ENCODE peak calls at places on chromosomes 1 and 21, in six cellular contexts. F is cardiac muscle cell, O is uterus, T is colonic mucosa, W is Peyer's patch, M is MM.1S. J is an unnamed sample. For H3K27me3, the result is how much of the 10 kb centered on the place peaks cover.

GRCh38 chr1:197399691-197400521 is 131.9 kb downstream of the CRB1 start:
- DNase-seq in F (peak), O (no peak), T (no peak), W (no peak), M (peak), J (no peak)

GRCh38 chr1:177800386-177801058 is 169.3 kb downstream of the SEC16B start:
- DNase-seq in F (no peak), O (no peak), T (no peak), W (no peak), M (peak), J (no peak)

GRCh38 chr21:45386728-45387371 is 18.1 kb upstream of the COL18A1 start:
- DNase-seq in F (peak), O (peak), T (no peak), W (peak), M (no peak), J (no peak)

GRCh38 chr1:81681570-81681969 is 119.2 kb upstream of the ADGRL2 start:
- DNase-seq in F (peak), O (no peak), T (no peak), W (no peak), M (peak), J (no peak)

GRCh38 chr1:42282867-42283583 is 52.0 kb downstream of the FOXJ3 start:
- DNase-seq in F (peak), O (no peak), T (no peak), W (no peak), M (no peak), J (no peak)

GRCh38 chr1:152086785-152087184 is 2.1 kb downstream of the TCHHL1 start:
- DNase-seq in F (no peak), O (no peak), T (no peak), W (no peak), M (no peak), J (no peak)

GRCh38 chr1:19645544-19646252 is 1.6 kb downstream of the NBL1 start:
- DNase-seq in F (no peak), O (no peak), T (peak), W (no peak), M (no peak), J (no peak)

GRCh38 chr1:164583835-164584539 is 25.0 kb downstream of the PBX1 start:
- DNase-seq in F (no peak), O (no peak), T (no peak), W (no peak), M (no peak), J (no peak)

GRCh38 chr1:201650608-201650933 is 111.6 kb downstream of the NAV1 start:
- DNase-seq in F (no peak), O (no peak), T (no peak), W (no peak), M (no peak), J (no peak)

GRCh38 chr1:178101266-178101630 is 7.3 kb downstream of the RASAL2 start:
- DNase-seq in F (no peak), O (no peak), T (no peak), W (no peak), M (no peak), J (no peak)

GRCh38 chr21:16588433-16588860 is 858.7 kb downstream of the USP25 start:
- DNase-seq in F (peak), O (peak), T (peak), W (peak), M (no peak), J (no peak)

GRCh38 chr1:47569681-47570470 is 132.0 kb downstream of the FOXD2 start:
- DNase-seq in F (peak), O (peak), T (peak), W (peak), M (no peak), J (no peak)

GRCh38 chr1:200118779-200119505 is 91.4 kb downstream of the NR5A2 start:
- DNase-seq in F (no peak), O (no peak), T (no peak), W (no peak), M (peak), J (no peak)

GRCh38 chr1:7582439-7582972 is 188.6 kb upstream of the VAMP3 start:
- DNase-seq in F (no peak), O (no peak), T (no peak), W (peak), M (no peak), J (no peak)

GRCh38 chr1:27666791-27667254 is 5.2 kb downstream of the IFI6 start:
- DNase-seq in F (no peak), O (no peak), T (no peak), W (no peak), M (no peak), J (no peak)

GRCh38 chr1:9881838-9882249 is 28.2 kb downstream of the CTNNBIP1 start:
- DNase-seq in F (peak), O (no peak), T (no peak), W (no peak), M (no peak), J (no peak)

GRCh38 chr21:34073749-34074282 is 438 bp downstream of the MRPS6 start:
- DNase-seq in F (no peak), O (no peak), T (peak), W (peak), M (peak), J (peak)

GRCh38 chr1:241639653-241640148 is 468 bp downstream of the CHML start:
- DNase-seq in F (peak), O (peak), T (peak), W (no peak), M (no peak), J (peak)

GRCh38 chr1:225923381-225923691 is 714 bp downstream of the PYCR2 start:
- DNase-seq in F (peak), O (no peak), T (peak), W (peak), M (no peak), J (no peak)

GRCh38 chr1:75725861-75726361 is 1.4 kb downstream of the ACADM start:
- DNase-seq in F (no peak), O (no peak), T (peak), W (peak), M (peak), J (no peak)

GRCh38 chr1:92211166-92211565 is 6.5 kb upstream of the C1orf146 start:
- DNase-seq in F (peak), O (no peak), T (no peak), W (no peak), M (no peak), J (no peak)

GRCh38 chr1:14113841-14114567 is 414.0 kb downstream of the PRDM2 start:
- DNase-seq in F (peak), O (no peak), T (peak), W (no peak), M (peak), J (no peak)

GRCh38 chr1:10494754-10495474 is 20.2 kb downstream of the PEX14 start:
- DNase-seq in F (peak), O (peak), T (peak), W (peak), M (peak), J (peak)

GRCh38 chr21:38766987-38767722 is 38.6 kb upstream of the ETS2 start:
- DNase-seq in F (no peak), O (no peak), T (peak), W (peak), M (peak), J (peak)

GRCh38 chr21:42063206-42063577 is 7.9 kb upstream of the UMODL1 start:
- DNase-seq in F (no peak), O (no peak), T (peak), W (no peak), M (peak), J (peak)

GRCh38 chr1:17877316-17877715 is 122.2 kb downstream of the ACTL8 start:
- DNase-seq in F (no peak), O (no peak), T (no peak), W (no peak), M (no peak), J (no peak)

GRCh38 chr1:177873238-177873637 is 96.6 kb downstream of the SEC16B start:
- DNase-seq in F (peak), O (no peak), T (no peak), W (no peak), M (no peak), J (no peak)

GRCh38 chr1:243507672-243508302 is 251.9 kb downstream of the SDCCAG8 start:
- DNase-seq in F (no peak), O (no peak), T (no peak), W (no peak), M (no peak), J (no peak)

GRCh38 chr1:97832490-97832889 is 88.3 kb downstream of the DPYD start:
- DNase-seq in F (peak), O (no peak), T (no peak), W (no peak), M (no peak), J (no peak)

GRCh38 chr1:70553192-70553956 is 142.3 kb downstream of the CTH start:
- DNase-seq in F (no peak), O (no peak), T (no peak), W (no peak), M (no peak), J (no peak)

GRCh38 chr1:200379431-200379755 is 30.4 kb downstream of the ZNF281 start:
- DNase-seq in F (peak), O (no peak), T (no peak), W (no peak), M (no peak), J (no peak)

GRCh38 chr1:12810691-12811408 is 19.7 kb downstream of the PRAMEF1 start:
- DNase-seq in F (peak), O (no peak), T (no peak), W (no peak), M (no peak), J (no peak)

GRCh38 chr1:192171123-192171522 is 12.9 kb downstream of the RGS18 start:
- DNase-seq in F (no peak), O (no peak), T (no peak), W (no peak), M (no peak), J (no peak)

GRCh38 chr1:6508876-6509602 is 17.6 kb upstream of the PLEKHG5 start:
- DNase-seq in F (no peak), O (no peak), T (no peak), W (no peak), M (no peak), J (no peak)

GRCh38 chr1:98086796-98087195 is 166.0 kb upstream of the DPYD start:
- DNase-seq in F (peak), O (no peak), T (no peak), W (no peak), M (no peak), J (no peak)

GRCh38 chr1:14881775-14882672 is 271.5 kb upstream of the TMEM51 start:
- DNase-seq in F (peak), O (no peak), T (no peak), W (no peak), M (peak), J (no peak)

GRCh38 chr1:87786861-87787548 is 458.3 kb downstream of the LMO4 start:
- DNase-seq in F (no peak), O (no peak), T (no peak), W (no peak), M (no peak), J (no peak)

GRCh38 chr1:156970017-156970416 is 49.6 kb downstream of the LRRC71 start:
- DNase-seq in F (peak), O (no peak), T (no peak), W (no peak), M (no peak), J (no peak)

DNA sequence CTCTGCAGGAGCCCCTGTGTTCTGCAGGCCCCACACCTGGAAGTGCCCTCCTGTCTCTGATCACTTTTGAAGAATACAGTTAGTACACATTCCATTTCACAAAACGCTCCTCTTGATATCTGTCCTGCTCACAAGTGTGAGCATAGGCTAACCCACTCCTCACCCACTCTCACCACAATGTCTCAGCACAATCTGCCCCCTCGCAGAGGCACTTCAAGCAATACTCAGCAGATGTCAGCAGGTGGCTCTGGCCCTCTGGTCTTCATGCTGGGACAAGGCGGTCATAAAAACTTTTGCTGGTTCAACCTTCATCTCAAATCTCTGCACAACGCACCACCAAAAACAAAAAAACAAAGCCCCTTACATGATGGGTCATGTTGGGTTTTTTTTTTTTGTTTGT is 671.2 kb downstream of the MATN1 start:
- DNase-seq in F (no peak), O (no peak), T (no peak), W (no peak), M (no peak), J (no peak)
- H3K27me3 ChIP-seq in F (under half), O (under half), T (under half), W (under half), M (half or more), J (under half)

GRCh38 chr1:25117233-25117823 is 115.0 kb downstream of the SYF2 start:
- DNase-seq in F (no peak), O (no peak), T (peak), W (peak), M (peak), J (no peak)
- TF ChIP-seq CTCF in F (no peak), O (no peak), T (peak), W (peak), M (peak), J (no peak)

GRCh38 chr1:208269338-208269666 is 25.1 kb upstream of the PLXNA2 start:
- DNase-seq in F (peak), O (no peak), T (no peak), W (no peak), M (no peak), J (no peak)
- H3K27me3 ChIP-seq in F (under half), O (under half), T (under half), W (under half), M (under half), J (under half)

DNA sequence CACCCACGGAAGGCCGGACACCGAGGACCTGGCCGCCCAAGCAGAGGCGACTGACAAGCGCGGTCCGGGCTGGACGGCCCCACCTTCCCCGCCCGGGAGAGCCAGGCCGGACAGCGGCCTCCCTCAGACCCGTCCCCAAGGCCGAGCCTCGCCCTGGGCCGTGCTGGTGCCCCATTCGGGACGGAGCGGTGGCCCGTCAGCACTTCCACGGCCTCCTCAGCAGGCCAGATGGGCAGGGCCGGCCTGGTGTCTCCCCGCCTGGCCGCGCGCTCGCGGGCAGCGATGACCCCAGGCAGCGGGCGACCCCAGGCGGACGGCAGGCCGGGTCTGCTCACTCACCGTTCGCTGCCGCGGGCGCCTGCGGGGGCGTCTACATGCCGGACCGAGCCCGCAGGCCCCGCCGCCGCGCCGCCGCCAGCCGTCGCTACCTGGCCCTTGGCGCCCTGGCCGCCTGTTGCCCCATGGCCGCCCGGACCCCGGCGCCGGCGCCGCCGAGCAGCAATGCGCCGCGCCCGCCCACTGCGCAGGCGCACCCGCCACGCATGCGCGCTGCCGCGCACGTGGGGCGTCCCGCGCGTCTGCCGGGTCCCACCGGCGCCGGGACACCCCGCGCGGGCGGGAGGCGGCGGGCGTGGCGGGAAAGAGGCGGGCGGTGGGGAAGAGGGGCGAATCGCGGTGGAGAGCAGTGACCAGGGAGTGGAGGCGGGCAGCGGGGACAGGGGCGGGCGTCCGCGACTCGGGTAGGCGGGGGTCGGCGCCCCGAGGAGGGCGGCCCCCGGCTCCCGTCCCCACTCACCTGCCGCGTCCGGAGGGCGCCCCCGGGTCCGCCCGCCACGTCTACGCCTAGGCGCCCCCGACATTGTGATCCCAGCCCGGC is at the start of gene NADK:
- DNase-seq in F (peak), O (no peak), T (peak), W (peak), M (peak), J (peak)
- TF ChIP-seq CTCF in F (no peak), O (no peak), T (no peak), W (peak), M (no peak), J (no peak)

GRCh38 chr1:154502742-154503111 is 515 bp upstream of the SHE start:
- DNase-seq in F (no peak), O (no peak), T (no peak), W (no peak), M (no peak), J (no peak)
- H3K27me3 ChIP-seq in F (half or more), O (under half), T (under half), W (under half), M (under half), J (half or more)

GRCh38 chr1:37850352-37850955 is 8.9 kb downstream of the MTF1 start:
- DNase-seq in F (peak), O (no peak), T (no peak), W (no peak), M (no peak), J (no peak)

GRCh38 chr1:37845049-37845646 is 14.2 kb downstream of the MTF1 start:
- DNase-seq in F (no peak), O (no peak), T (no peak), W (no peak), M (no peak), J (no peak)

GRCh38 chr1:37845781-37846180 is 13.6 kb downstream of the MTF1 start:
- DNase-seq in F (peak), O (no peak), T (no peak), W (no peak), M (no peak), J (no peak)

GRCh38 chr1:37849480-37849879 is 9.9 kb downstream of the MTF1 start:
- DNase-seq in F (no peak), O (no peak), T (no peak), W (no peak), M (no peak), J (no peak)

GRCh38 chr1:37846634-37847339 is 12.6 kb downstream of the MTF1 start:
- DNase-seq in F (no peak), O (no peak), T (peak), W (no peak), M (no peak), J (no peak)
- TF ChIP-seq CTCF in F (no peak), O (no peak), T (no peak), W (no peak), M (no peak), J (no peak)

GRCh38 chr1:207077470-207078377 is 10.9 kb upstream of the C4BPB start:
- DNase-seq in F (peak), O (peak), T (peak), W (no peak), M (peak), J (peak)
- H3K27me3 ChIP-seq in F (under half), O (under half), T (under half), W (under half), M (under half), J (under half)

DNA sequence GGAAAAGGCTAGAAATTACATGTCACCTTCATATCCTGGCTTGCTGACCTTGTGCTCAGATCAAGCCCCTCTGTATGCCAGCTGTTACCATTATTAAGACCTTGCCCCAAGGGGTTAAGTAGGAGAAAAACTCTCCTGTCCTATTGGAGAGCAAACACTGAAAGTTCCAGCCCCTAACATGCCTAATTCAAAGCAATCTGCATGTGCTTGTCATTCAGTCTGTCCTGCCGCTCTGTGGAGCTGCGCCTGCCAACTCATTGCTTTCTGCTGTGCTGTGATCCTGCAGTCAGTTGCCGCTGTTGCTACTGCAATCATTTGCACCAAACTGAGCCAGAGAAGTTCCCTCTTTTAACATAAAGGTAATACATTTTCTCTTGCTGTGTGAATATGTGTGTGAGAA is 113.4 kb downstream of the DISP1 start:
- DNase-seq in F (peak), O (peak), T (peak), W (no peak), M (no peak), J (no peak)
- TF ChIP-seq CTCF in F (no peak), O (no peak), T (no peak), W (no peak), M (no peak), J (no peak)

GRCh38 chr1:22607154-22607553 is 29.3 kb upstream of the C1QA start:
- DNase-seq in F (no peak), O (no peak), T (no peak), W (no peak), M (no peak), J (no peak)
- H3K27me3 ChIP-seq in F (half or more), O (under half), T (under half), W (under half), M (half or more), J (under half)

GRCh38 chr1:182484067-182484466 is 34.1 kb downstream of the RGSL1 start:
- DNase-seq in F (no peak), O (no peak), T (no peak), W (no peak), M (no peak), J (no peak)

GRCh38 chr1:182485861-182486260 is 35.9 kb downstream of the RGSL1 start:
- DNase-seq in F (no peak), O (no peak), T (no peak), W (no peak), M (no peak), J (no peak)

GRCh38 chr1:182488803-182489202 is 38.9 kb downstream of the RGSL1 start:
- DNase-seq in F (no peak), O (no peak), T (no peak), W (no peak), M (no peak), J (no peak)

DNA sequence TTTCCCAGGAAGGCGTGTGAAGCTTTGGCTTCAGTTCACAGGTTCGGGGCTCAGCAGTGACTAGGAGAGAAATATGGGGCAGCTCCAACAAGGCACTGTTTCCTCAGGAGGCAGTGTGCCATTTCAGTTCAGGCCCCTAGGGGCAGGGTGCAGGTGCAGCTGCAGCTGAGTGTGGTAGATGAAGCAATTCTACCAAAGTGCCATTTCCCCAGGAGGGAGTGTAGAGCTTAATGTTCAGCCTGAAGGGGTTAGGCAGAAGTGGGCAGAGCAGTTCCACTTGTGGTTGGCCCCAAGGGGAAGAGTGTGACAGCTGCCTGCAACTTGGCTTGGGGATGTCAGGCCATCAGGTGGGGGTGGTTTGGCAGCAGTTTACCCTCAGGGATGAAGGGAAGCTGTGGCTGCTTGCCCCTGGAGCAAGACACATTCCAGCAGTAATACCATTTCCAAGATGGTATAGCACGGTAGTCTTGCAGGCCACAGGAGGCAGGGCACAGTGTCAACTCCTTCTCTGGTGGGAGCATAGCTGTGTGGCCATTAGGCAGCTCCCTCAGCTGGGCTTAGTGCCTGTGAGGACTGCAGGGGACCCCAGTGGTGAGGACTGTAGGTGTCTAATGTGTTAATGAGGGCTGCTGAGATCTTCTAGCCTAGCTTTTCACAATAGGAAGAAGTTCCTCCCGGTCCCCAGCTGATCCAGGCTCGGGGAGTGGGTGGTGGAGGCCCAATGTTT is 34.7 kb downstream of the RGSL1 start:
- DNase-seq in F (no peak), O (no peak), T (no peak), W (no peak), M (peak), J (no peak)
- TF ChIP-seq CTCF in F (no peak), O (no peak), T (peak), W (peak), M (peak), J (no peak)